ENCODE peak calls at places on chromosome 9, in eight cellular contexts. D, S, K, U, L, Y, H and J are unnamed samples. For H3K9me3, the result is how much of the 10 kb centered on the place peaks cover.

GRCh38 chr9:109456811-109457210 is 41.3 kb downstream of the PTPN3 start:
- DNase-seq in D (no peak), S (no peak), K (no peak), U (no peak), L (no peak), Y (no peak), H (no peak), J (no peak)

GRCh38 chr9:108419379-108419778 is 436.4 kb downstream of the ACTL7B start:
- DNase-seq in D (no peak), S (no peak), K (no peak), U (no peak), L (no peak), Y (no peak), H (no peak), J (no peak)

GRCh38 chr9:77864096-77864889 is 167.3 kb downstream of the GNAQ start:
- DNase-seq in D (peak), S (no peak), K (no peak), U (no peak), L (no peak), Y (peak), H (no peak), J (no peak)

GRCh38 chr9:68844196-68844595 is 139.2 kb downstream of the PIP5K1B start:
- DNase-seq in D (peak), S (no peak), K (no peak), U (no peak), L (no peak), Y (no peak), H (no peak), J (no peak)

GRCh38 chr9:97703437-97704326 is 6.5 kb upstream of the XPA start:
- DNase-seq in D (peak), S (peak), K (no peak), U (peak), L (peak), Y (peak), H (no peak), J (peak)

GRCh38 chr9:131732636-131733340 is 7.1 kb downstream of the RAPGEF1 start:
- DNase-seq in D (peak), S (no peak), K (no peak), U (no peak), L (no peak), Y (no peak), H (no peak), J (no peak)

GRCh38 chr9:86854898-86855523 is 92.3 kb downstream of the GAS1 start:
- DNase-seq in D (peak), S (no peak), K (no peak), U (no peak), L (no peak), Y (peak), H (peak), J (peak)

GRCh38 chr9:129109504-129109903 is 1.1 kb downstream of the CRAT start:
- DNase-seq in D (peak), S (no peak), K (no peak), U (peak), L (peak), Y (no peak), H (no peak), J (peak)

GRCh38 chr9:127828262-127829031 is 25.8 kb downstream of the FPGS start:
- DNase-seq in D (peak), S (peak), K (peak), U (peak), L (peak), Y (peak), H (peak), J (peak)

GRCh38 chr9:131276107-131276888 is at the start of gene FAM78A:
- DNase-seq in D (peak), S (no peak), K (peak), U (peak), L (no peak), Y (no peak), H (no peak), J (no peak)

GRCh38 chr9:131432050-131432449 is 38.2 kb downstream of the PRRC2B start:
- DNase-seq in D (no peak), S (no peak), K (no peak), U (no peak), L (no peak), Y (no peak), H (no peak), J (no peak)

GRCh38 chr9:126109575-126109974 is 217.1 kb upstream of the MVB12B start:
- DNase-seq in D (no peak), S (no peak), K (no peak), U (no peak), L (no peak), Y (no peak), H (no peak), J (no peak)

GRCh38 chr9:96219615-96220257 is 82.2 kb downstream of the HSD17B3 start:
- DNase-seq in D (peak), S (no peak), K (peak), U (peak), L (peak), Y (no peak), H (no peak), J (peak)

GRCh38 chr9:124664143-124664542 is 107.0 kb downstream of the NR6A1 start:
- DNase-seq in D (no peak), S (no peak), K (no peak), U (no peak), L (no peak), Y (no peak), H (no peak), J (no peak)

GRCh38 chr9:108056805-108057386 is 567.3 kb upstream of the KLF4 start:
- DNase-seq in D (no peak), S (no peak), K (no peak), U (no peak), L (peak), Y (peak), H (no peak), J (no peak)

GRCh38 chr9:69980041-69980440 is 63.6 kb upstream of the MAMDC2 start:
- DNase-seq in D (no peak), S (no peak), K (no peak), U (no peak), L (no peak), Y (peak), H (no peak), J (no peak)

GRCh38 chr9:6549106-6549505 is 96.4 kb downstream of the GLDC start:
- DNase-seq in D (no peak), S (no peak), K (no peak), U (no peak), L (no peak), Y (no peak), H (no peak), J (no peak)

GRCh38 chr9:85534340-85534739 is 207.4 kb downstream of the AGTPBP1 start:
- DNase-seq in D (no peak), S (no peak), K (peak), U (no peak), L (no peak), Y (no peak), H (no peak), J (no peak)

GRCh38 chr9:15927131-15927530 is 374.3 kb downstream of the CCDC171 start:
- DNase-seq in D (no peak), S (no peak), K (no peak), U (no peak), L (no peak), Y (peak), H (no peak), J (no peak)

GRCh38 chr9:107749787-107750444 is 260.3 kb upstream of the KLF4 start:
- DNase-seq in D (peak), S (peak), K (peak), U (peak), L (peak), Y (peak), H (peak), J (peak)

GRCh38 chr9:89022902-89023301 is 31.6 kb downstream of the S1PR3 start:
- DNase-seq in D (no peak), S (no peak), K (peak), U (no peak), L (no peak), Y (peak), H (no peak), J (peak)

GRCh38 chr9:136551401-136552116 is 5.7 kb upstream of the NOTCH1 start:
- DNase-seq in D (peak), S (peak), K (peak), U (peak), L (peak), Y (peak), H (no peak), J (peak)

GRCh38 chr9:69089491-69089890 is 53.9 kb downstream of the FXN start:
- DNase-seq in D (no peak), S (no peak), K (no peak), U (no peak), L (no peak), Y (no peak), H (no peak), J (no peak)

GRCh38 chr9:91361294-91362201 is at the start of gene AUH:
- DNase-seq in D (peak), S (peak), K (peak), U (peak), L (peak), Y (peak), H (peak), J (peak)

GRCh38 chr9:27765266-27765665 is 192.0 kb upstream of the C9orf72 start:
- DNase-seq in D (no peak), S (no peak), K (no peak), U (no peak), L (no peak), Y (no peak), H (no peak), J (no peak)

GRCh38 chr9:117825609-117826347 is 121.6 kb downstream of the TLR4 start:
- DNase-seq in D (peak), S (no peak), K (no peak), U (no peak), L (no peak), Y (no peak), H (no peak), J (no peak)

GRCh38 chr9:82923410-82924242 is 139.3 kb downstream of the RASEF start:
- DNase-seq in D (peak), S (no peak), K (no peak), U (no peak), L (no peak), Y (no peak), H (no peak), J (no peak)

GRCh38 chr9:114805670-114806551 is at the start of gene TNFSF15:
- DNase-seq in D (peak), S (peak), K (no peak), U (no peak), L (no peak), Y (peak), H (no peak), J (no peak)

GRCh38 chr9:128882677-128883590 is 1.0 kb downstream of the LRRC8A start:
- DNase-seq in D (no peak), S (no peak), K (no peak), U (peak), L (no peak), Y (no peak), H (no peak), J (peak)

GRCh38 chr9:115540091-115540490 is 422.1 kb upstream of the TNC start:
- DNase-seq in D (no peak), S (no peak), K (no peak), U (no peak), L (no peak), Y (peak), H (no peak), J (no peak)

GRCh38 chr9:137734181-137734580 is 115.4 kb downstream of the EHMT1 start:
- DNase-seq in D (no peak), S (no peak), K (no peak), U (no peak), L (no peak), Y (no peak), H (no peak), J (no peak)

GRCh38 chr9:137728444-137729311 is 109.9 kb downstream of the EHMT1 start:
- DNase-seq in D (peak), S (no peak), K (no peak), U (no peak), L (no peak), Y (peak), H (no peak), J (no peak)

GRCh38 chr9:137731216-137731946 is 112.6 kb downstream of the EHMT1 start:
- DNase-seq in D (no peak), S (no peak), K (no peak), U (no peak), L (no peak), Y (no peak), H (no peak), J (no peak)

GRCh38 chr9:137731947-137732813 is 113.4 kb downstream of the EHMT1 start:
- DNase-seq in D (no peak), S (no peak), K (no peak), U (no peak), L (no peak), Y (no peak), H (no peak), J (no peak)

GRCh38 chr9:137733429-137733828 is 114.6 kb downstream of the EHMT1 start:
- DNase-seq in D (no peak), S (no peak), K (no peak), U (no peak), L (no peak), Y (no peak), H (peak), J (no peak)
- H3K9me3 ChIP-seq in D (under half), S (under half), K (under half), U (under half), L (under half), Y (under half), H (under half), J (under half)

GRCh38 chr9:133132174-133132573 is 11.1 kb upstream of the RALGDS start:
- DNase-seq in D (no peak), S (no peak), K (no peak), U (no peak), L (no peak), Y (no peak), H (no peak), J (peak)

GRCh38 chr9:133137451-133138231 is 16.6 kb upstream of the RALGDS start:
- DNase-seq in D (peak), S (peak), K (peak), U (peak), L (no peak), Y (no peak), H (no peak), J (no peak)

GRCh38 chr9:133135193-133135745 is 14.2 kb upstream of the RALGDS start:
- DNase-seq in D (peak), S (peak), K (peak), U (no peak), L (peak), Y (peak), H (peak), J (peak)

GRCh38 chr9:133133680-133134418 is 12.8 kb upstream of the RALGDS start:
- DNase-seq in D (peak), S (peak), K (peak), U (peak), L (peak), Y (peak), H (peak), J (peak)

GRCh38 chr9:133134419-133135190 is 13.6 kb upstream of the RALGDS start:
- DNase-seq in D (no peak), S (no peak), K (no peak), U (no peak), L (no peak), Y (no peak), H (no peak), J (no peak)
- TF ChIP-seq POLR2A in D (no peak), S (no peak), K (no peak), U (no peak), L (no peak), Y (no peak), H (no peak), J (no peak)

GRCh38 chr9:93336720-93337119 is 114.8 kb upstream of the FAM120A start:
- DNase-seq in D (no peak), S (no peak), K (no peak), U (no peak), L (no peak), Y (no peak), H (no peak), J (no peak)
- H3K9me3 ChIP-seq in D (under half), S (under half), K (under half), U (under half), L (under half), Y (under half), H (under half), J (under half)

GRCh38 chr9:121362813-121363585 is 7.1 kb downstream of the STOM start:
- DNase-seq in D (no peak), S (no peak), K (no peak), U (no peak), L (no peak), Y (peak), H (no peak), J (no peak)

GRCh38 chr9:121360975-121361374 is 9.1 kb downstream of the STOM start:
- DNase-seq in D (no peak), S (no peak), K (no peak), U (no peak), L (no peak), Y (peak), H (no peak), J (no peak)

GRCh38 chr9:121357011-121357410 is 13.0 kb downstream of the STOM start:
- DNase-seq in D (no peak), S (no peak), K (no peak), U (no peak), L (no peak), Y (no peak), H (no peak), J (no peak)

GRCh38 chr9:121358747-121359146 is 11.3 kb downstream of the STOM start:
- DNase-seq in D (no peak), S (no peak), K (no peak), U (no peak), L (no peak), Y (no peak), H (no peak), J (no peak)

GRCh38 chr9:121359358-121360294 is 10.4 kb downstream of the STOM start:
- DNase-seq in D (no peak), S (no peak), K (no peak), U (no peak), L (no peak), Y (no peak), H (no peak), J (no peak)
- TF ChIP-seq POLR2A in D (no peak), S (no peak), K (no peak), U (no peak), L (no peak), Y (no peak), H (no peak), J (no peak)

GRCh38 chr9:134852906-134853654 is 27.5 kb upstream of the FCN2 start:
- DNase-seq in D (no peak), S (no peak), K (no peak), U (no peak), L (no peak), Y (no peak), H (peak), J (no peak)

GRCh38 chr9:134847752-134848432 is 32.7 kb upstream of the FCN2 start:
- DNase-seq in D (no peak), S (no peak), K (no peak), U (no peak), L (no peak), Y (no peak), H (no peak), J (no peak)

GRCh38 chr9:134851015-134851414 is 29.6 kb upstream of the FCN2 start:
- DNase-seq in D (no peak), S (no peak), K (no peak), U (no peak), L (no peak), Y (no peak), H (no peak), J (no peak)

GRCh38 chr9:134848504-134848903 is 32.1 kb upstream of the FCN2 start:
- DNase-seq in D (no peak), S (no peak), K (no peak), U (no peak), L (no peak), Y (no peak), H (no peak), J (no peak)

GRCh38 chr9:134850611-134851010 is 30.0 kb upstream of the FCN2 start:
- DNase-seq in D (no peak), S (no peak), K (no peak), U (no peak), L (no peak), Y (no peak), H (no peak), J (no peak)
- H3K9me3 ChIP-seq in D (under half), S (under half), K (under half), U (under half), L (under half), Y (under half), H (under half), J (under half)

DNA sequence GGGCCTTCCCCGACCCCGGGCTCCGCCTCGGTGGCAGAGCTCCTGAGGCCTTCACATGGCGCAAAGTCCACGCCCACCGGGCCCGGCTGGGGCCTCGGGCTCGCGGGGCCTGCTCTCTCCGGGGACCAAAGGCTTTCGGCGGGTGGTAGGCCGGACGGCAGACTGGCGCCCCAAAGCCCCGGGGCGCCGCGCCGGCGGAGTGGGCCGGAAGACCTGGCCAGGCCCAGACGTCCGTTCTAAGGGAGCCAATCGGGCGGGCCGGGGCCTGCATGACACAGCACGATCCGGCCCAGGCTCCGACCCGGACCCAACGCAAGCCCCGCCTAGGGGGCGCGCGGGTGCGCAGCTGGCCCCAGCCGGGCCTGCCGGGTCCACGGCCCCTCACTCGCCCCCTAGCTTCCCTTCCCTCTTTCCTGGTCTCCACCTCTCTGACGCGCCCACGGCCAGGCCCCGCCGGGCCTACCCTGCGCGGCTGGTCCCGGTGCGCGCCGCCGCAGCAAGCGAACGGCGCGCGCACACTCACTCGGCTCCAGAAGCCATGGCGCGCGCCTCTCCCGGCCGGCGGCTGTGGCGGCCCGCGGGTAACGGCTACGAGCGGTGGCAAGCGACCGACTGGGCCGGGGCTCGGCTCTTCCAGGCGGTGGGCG is 488 bp downstream of the VCP start:
- DNase-seq in D (peak), S (peak), K (peak), U (peak), L (peak), Y (peak), H (peak), J (peak)
- TF ChIP-seq POLR2A in D (no peak), S (no peak), K (peak), U (no peak), L (no peak), Y (peak), H (no peak), J (no peak)

GRCh38 chr9:101399641-101399965 is 952 bp downstream of the ZNF189 start:
- DNase-seq in D (no peak), S (no peak), K (no peak), U (no peak), L (no peak), Y (no peak), H (no peak), J (no peak)

GRCh38 chr9:101398930-101399640 is 434 bp downstream of the ZNF189 start:
- DNase-seq in D (peak), S (no peak), K (peak), U (peak), L (no peak), Y (no peak), H (no peak), J (no peak)

GRCh38 chr9:101400120-101400519 is 1.5 kb downstream of the ZNF189 start:
- DNase-seq in D (peak), S (no peak), K (no peak), U (peak), L (no peak), Y (no peak), H (no peak), J (no peak)

GRCh38 chr9:101408374-101409078 is 9.9 kb downstream of the ZNF189 start:
- DNase-seq in D (no peak), S (no peak), K (no peak), U (no peak), L (no peak), Y (no peak), H (no peak), J (no peak)

GRCh38 chr9:101403886-101404285 is 5.2 kb downstream of the ZNF189 start:
- DNase-seq in D (no peak), S (no peak), K (no peak), U (no peak), L (no peak), Y (no peak), H (no peak), J (no peak)
- H3K9me3 ChIP-seq in D (under half), S (half or more), K (under half), U (under half), L (half or more), Y (under half), H (under half), J (half or more)